ENCODE peak calls at places on chromosomes 16 and 17, in ten cellular contexts. U, D, Q, I, C, P, K, T, N and J are unnamed samples.
A peak's percentile ranks its signal among the peaks of the same experiment; 100 is the strongest.

GRCh38 chr17:59859444-59860025 is 33.2 kb downstream of the TUBD1 start:
- DNase-seq in D (no peak), K (no peak), T (peak; percentile 4), P (no peak), N (no peak), I (peak; percentile 80), U (no peak), C (no peak), Q (no peak), J (no peak)

GRCh38 chr16:30659507-30660423 is 1.5 kb downstream of the FBRS start:
- DNase-seq in K (no peak), N (peak; percentile 63), U (peak; percentile 32), Q (no peak), C (peak; percentile 48), T (peak; percentile 78), D (peak; percentile 49), P (no peak), I (no peak), J (peak; percentile 90)

GRCh38 chr16:87324411-87325275 is 7.5 kb upstream of the C16orf95 start:
- DNase-seq in U (peak; percentile 31), I (peak; percentile 33), P (no peak), N (peak; percentile 40), K (no peak), C (no peak), D (no peak), Q (no peak), T (no peak), J (peak; percentile 72)

GRCh38 chr17:48621410-48622387 is 4.5 kb downstream of the HOXB9 start:
- DNase-seq in P (no peak), D (no peak), T (no peak), K (no peak), Q (no peak), I (no peak), U (no peak), C (no peak), N (no peak), J (peak; percentile 64)

GRCh38 chr17:68501074-68501473 is 11.2 kb upstream of the PRKAR1A start:
- DNase-seq in Q (no peak), P (no peak), K (no peak), D (no peak), I (no peak), N (no peak), U (no peak), T (no peak), C (no peak), J (no peak)

GRCh38 chr17:56031636-56032035 is 121.6 kb upstream of the ANKFN1 start:
- DNase-seq in N (no peak), U (no peak), I (no peak), K (no peak), C (no peak), P (no peak), T (no peak), D (no peak), Q (no peak), J (no peak)

GRCh38 chr17:31093866-31094599 is 744 bp upstream of the NF1 start:
- DNase-seq in I (no peak), P (no peak), C (no peak), Q (no peak), K (no peak), D (no peak), T (no peak), N (no peak), U (no peak), J (no peak)

GRCh38 chr17:46878055-46878454 is 26.7 kb downstream of the WNT9B start:
- DNase-seq in I (no peak), P (no peak), Q (peak; percentile 33), K (no peak), D (no peak), C (peak; percentile 41), U (no peak), N (peak; percentile 69), T (peak; percentile 73), J (no peak)

GRCh38 chr16:82629441-82630027 is 2.8 kb downstream of the CDH13 start:
- DNase-seq in I (peak; percentile 61), T (peak; percentile 41), P (no peak), D (peak; percentile 36), Q (no peak), N (no peak), C (no peak), K (no peak), U (no peak), J (no peak)

GRCh38 chr16:82630688-82631087 is 3.9 kb downstream of the CDH13 start:
- DNase-seq in N (no peak), P (no peak), K (no peak), I (peak; percentile 51), D (no peak), T (peak; percentile 13), C (no peak), Q (no peak), U (no peak), J (no peak)

GRCh38 chr16:82628741-82629140 is 2.0 kb downstream of the CDH13 start:
- DNase-seq in U (no peak), D (no peak), N (no peak), C (no peak), I (no peak), T (peak; percentile 11), Q (no peak), P (no peak), K (no peak), J (no peak)

GRCh38 chr16:82631701-82632685 is 5.2 kb downstream of the CDH13 start:
- DNase-seq in C (no peak), N (no peak), T (peak; percentile 29), U (no peak), I (no peak), D (no peak), Q (no peak), K (no peak), P (no peak), J (no peak)

GRCh38 chr16:82630219-82630618 is 3.5 kb downstream of the CDH13 start:
- DNase-seq in D (no peak), I (no peak), U (no peak), K (no peak), P (no peak), Q (no peak), T (no peak), N (no peak), C (no peak), J (no peak)
- H3K4me3 ChIP-seq in D (no peak overlapping the region), I (no peak overlapping the region), U (no peak overlapping the region), K (no peak overlapping the region), P (peak overlapping the region; percentile 80), Q (no peak overlapping the region), T (no peak overlapping the region), N (no peak overlapping the region), C (no peak overlapping the region), J (no peak overlapping the region)

GRCh38 chr16:28321700-28322411 is 29.5 kb downstream of the SBK1 start:
- DNase-seq in I (peak; percentile 29), N (no peak), C (no peak), U (peak; percentile 27), Q (no peak), D (no peak), K (no peak), T (no peak), P (no peak), J (peak; percentile 73)

GRCh38 chr16:28324887-28325279 is 32.6 kb downstream of the SBK1 start:
- DNase-seq in K (no peak), N (no peak), U (peak; percentile 8), P (no peak), T (peak; percentile 14), Q (no peak), D (no peak), C (no peak), I (no peak), J (no peak)

GRCh38 chr16:28320741-28321140 is 28.4 kb downstream of the SBK1 start:
- DNase-seq in N (no peak), P (no peak), U (no peak), Q (no peak), T (no peak), D (no peak), K (no peak), I (no peak), C (no peak), J (peak; percentile 47)

GRCh38 chr16:28326881-28327610 is 34.7 kb downstream of the SBK1 start:
- DNase-seq in D (no peak), U (peak; percentile 67), Q (peak; percentile 57), P (no peak), I (peak; percentile 63), K (peak; percentile 67), N (peak; percentile 43), C (peak; percentile 51), T (peak; percentile 63), J (peak; percentile 80)

DNA sequence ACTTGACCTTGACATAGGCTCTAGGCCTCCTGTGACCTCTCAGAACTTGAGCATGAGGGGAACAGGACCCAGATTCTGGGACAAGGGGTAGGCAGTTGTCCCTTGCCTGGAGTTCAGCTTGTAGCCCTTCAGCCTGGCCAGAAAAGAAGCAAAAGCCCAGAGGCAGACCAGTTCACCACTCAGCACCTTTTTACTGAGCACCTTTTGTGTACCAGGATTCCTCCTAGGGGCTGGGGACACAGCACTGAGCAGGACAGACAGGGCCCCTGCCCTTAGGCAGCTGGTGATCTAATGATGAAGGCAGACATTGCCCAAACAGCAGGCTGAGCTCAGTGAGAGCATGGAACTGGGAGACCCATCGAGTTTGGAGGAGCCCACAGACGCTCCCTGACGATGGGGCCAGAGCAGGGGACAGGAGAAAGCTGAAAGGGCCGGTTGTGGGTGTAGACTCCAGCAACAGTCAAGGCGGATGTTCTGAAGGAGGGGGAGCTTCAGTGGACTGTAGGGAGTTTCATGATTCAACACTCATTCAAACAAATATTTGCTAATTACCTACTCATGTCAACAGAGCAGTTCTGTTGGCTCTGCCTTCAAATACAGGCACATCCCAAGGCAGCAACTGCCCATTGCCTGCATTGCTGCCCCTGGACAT is 32.0 kb downstream of the SBK1 start:
- DNase-seq in I (no peak), D (peak; percentile 20), P (no peak), C (no peak), N (no peak), T (peak; percentile 38), Q (no peak), K (peak; percentile 25), U (peak; percentile 4), J (peak; percentile 13)
- H3K27ac ChIP-seq in I (no peak overlapping the region), D (peak overlapping the region; percentile 52), P (no peak overlapping the region), C (no peak overlapping the region), N (no peak overlapping the region), T (no peak overlapping the region), Q (no peak overlapping the region), K (no peak overlapping the region), U (no peak overlapping the region), J (no peak overlapping the region)

DNA sequence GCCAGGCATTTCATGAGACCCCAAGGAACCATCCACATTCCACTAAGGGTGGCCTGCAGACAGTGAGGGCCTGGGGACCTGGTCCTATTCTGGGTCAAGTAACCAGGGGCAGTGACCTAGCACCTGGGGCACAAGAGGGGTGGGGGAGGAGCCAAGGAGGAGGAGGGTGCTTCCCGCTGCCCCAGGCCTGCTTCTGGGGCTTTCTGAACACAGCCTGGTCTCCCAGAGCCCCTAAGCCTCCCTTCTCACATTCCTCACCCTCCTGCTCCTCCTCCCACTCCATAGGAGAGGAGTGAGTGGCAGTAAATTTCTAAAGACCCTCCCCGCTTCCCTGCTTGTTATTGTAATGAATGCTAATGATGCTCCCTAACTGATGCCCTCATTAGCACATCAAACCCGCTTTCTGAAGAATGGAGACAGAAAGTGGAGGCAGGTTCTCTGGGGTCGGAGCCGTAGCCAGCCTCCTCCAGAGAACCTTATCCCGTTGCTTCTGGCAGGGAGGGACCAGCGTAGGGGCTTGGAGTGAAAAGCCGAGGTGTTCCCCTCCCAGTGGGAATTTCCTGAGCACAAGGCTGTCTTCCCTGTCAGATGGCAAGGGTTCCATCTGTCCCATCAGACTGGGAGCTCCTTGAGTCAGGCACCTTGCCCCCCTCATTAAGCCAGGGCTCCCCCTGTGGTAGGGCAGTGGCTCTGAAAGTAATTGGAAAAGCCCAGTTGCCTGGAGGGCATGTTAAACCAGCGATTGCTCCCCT is 3.7 kb upstream of the SRCIN1 start:
- DNase-seq in I (no peak), U (no peak), T (no peak), D (no peak), Q (no peak), P (no peak), K (no peak), C (no peak), N (no peak), J (no peak)
- TF ChIP-seq CTCF in I (peak; percentile 16), U (no peak), T (no peak), D (no peak), Q (no peak), P (no peak), K (no peak), C (no peak), N (no peak), J (no peak)

DNA sequence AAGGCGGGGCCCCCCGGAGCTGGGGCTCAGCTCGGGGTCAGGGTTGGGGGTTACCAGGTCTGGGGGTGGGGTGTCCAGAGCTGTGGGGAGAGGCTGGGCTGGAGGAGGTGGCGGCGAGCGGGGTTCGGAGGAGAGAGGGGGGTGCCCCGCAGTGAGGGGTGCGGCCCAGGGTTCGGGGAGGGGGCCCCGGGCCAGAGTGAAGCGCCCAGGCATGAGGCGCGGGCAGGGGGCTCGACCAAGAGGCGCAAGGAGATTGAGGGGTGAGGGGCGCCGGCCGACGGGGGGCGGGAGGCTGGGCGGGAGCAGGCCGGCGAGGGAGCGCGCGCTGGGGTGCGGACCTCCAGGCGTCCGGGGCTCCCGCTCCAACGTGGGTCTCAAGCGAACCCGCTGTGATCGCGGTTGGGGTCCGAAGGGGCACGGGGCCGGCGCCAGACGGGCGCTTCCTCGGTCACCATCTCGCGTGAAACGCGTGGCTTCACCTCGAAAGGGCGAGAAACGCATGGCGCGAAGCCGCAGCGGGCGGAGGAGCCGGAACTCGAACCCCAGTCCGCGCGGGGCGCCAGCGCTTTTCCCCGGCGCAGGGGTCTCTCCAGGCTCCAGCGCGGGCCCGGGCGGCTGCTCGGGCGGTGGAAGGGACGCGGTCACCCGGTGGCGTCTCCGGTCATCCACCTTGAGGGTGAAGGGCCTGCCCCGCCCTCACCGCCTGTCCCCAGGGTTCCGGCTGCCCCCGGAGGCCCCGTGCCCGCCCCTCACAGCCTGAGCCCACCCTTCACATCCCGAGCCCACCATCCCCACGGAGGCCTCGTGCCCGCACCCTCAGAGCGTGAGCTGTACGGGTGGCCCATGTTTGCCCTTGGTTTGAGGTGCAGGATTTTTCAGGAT is 856 bp downstream of the CPNE7 start:
- DNase-seq in K (no peak), T (no peak), U (no peak), P (no peak), C (no peak), I (no peak), Q (no peak), N (no peak), D (no peak), J (peak; percentile 80)
- H3K4me3 ChIP-seq in K (peak overlapping the region; percentile 31), T (no peak overlapping the region), U (no peak overlapping the region), P (peak overlapping the region; percentile 62), C (no peak overlapping the region), I (peak overlapping the region; percentile 19), Q (no peak overlapping the region), N (no peak overlapping the region), D (peak overlapping the region; percentile 16), J (no peak overlapping the region)